ENCODE peak calls at places on chromosomes 6 and 20, in four cellular contexts. R is HCT116, Y is tibial nerve, L is stomach. T is an unnamed sample.

GRCh38 chr6:98787961-98788360 is 46.4 kb upstream of the POU3F2 start:
- DNase-seq in R (no peak), Y (no peak), L (no peak), T (no peak)

GRCh38 chr20:19073584-19074198 is 138.8 kb upstream of the SLC24A3 start:
- DNase-seq in R (no peak), Y (no peak), L (no peak), T (no peak)

GRCh38 chr6:36319436-36319762 is 17.3 kb downstream of the BNIP5 start:
- DNase-seq in R (no peak), Y (no peak), L (no peak), T (no peak)

GRCh38 chr6:123659960-123660748 is 23.4 kb upstream of the TRDN start:
- DNase-seq in R (no peak), Y (no peak), L (no peak), T (no peak)

GRCh38 chr6:148932731-148933130 is 185.9 kb downstream of the UST start:
- DNase-seq in R (no peak), Y (no peak), L (no peak), T (no peak)

GRCh38 chr20:47262365-47263013 is 94.0 kb downstream of the ZMYND8 start:
- DNase-seq in R (no peak), Y (no peak), L (no peak), T (no peak)

GRCh38 chr6:34115396-34116314 is 30.2 kb downstream of the GRM4 start:
- DNase-seq in R (no peak), Y (no peak), L (no peak), T (peak; percentile 17)

GRCh38 chr6:11609324-11610071 is 71.9 kb downstream of the TMEM170B start:
- DNase-seq in R (no peak), Y (no peak), L (no peak), T (peak; percentile 68)

GRCh38 chr6:43016166-43016915 is 2.3 kb downstream of the KLHDC3 start:
- DNase-seq in R (no peak), Y (no peak), L (no peak), T (no peak)

GRCh38 chr6:110560239-110561015 is 84.0 kb upstream of the SLC22A16 start:
- DNase-seq in R (no peak), Y (no peak), L (no peak), T (no peak)

GRCh38 chr6:26571592-26572296 is 25.0 kb upstream of the ABT1 start:
- DNase-seq in R (peak; percentile 87), Y (peak; percentile 66), L (no peak), T (peak; percentile 78)

GRCh38 chr6:157194110-157194509 is 129.2 kb downstream of the TMEM242 start:
- DNase-seq in R (no peak), Y (no peak), L (no peak), T (no peak)

GRCh38 chr6:139154885-139155547 is 20.1 kb downstream of the HECA start:
- DNase-seq in R (no peak), Y (no peak), L (no peak), T (no peak)

GRCh38 chr6:167401525-167402194 is 76.8 kb downstream of the TTLL2 start:
- DNase-seq in R (no peak), Y (no peak), L (peak; percentile 43), T (no peak)

GRCh38 chr6:143843689-143844405 is 709 bp downstream of the LTV1 start:
- DNase-seq in R (no peak), Y (no peak), L (no peak), T (no peak)

GRCh38 chr6:147205690-147206600 is 1.7 kb downstream of the STXBP5 start:
- DNase-seq in R (no peak), Y (no peak), L (no peak), T (peak; percentile 57)

GRCh38 chr6:56517155-56517745 is 125.4 kb downstream of the DST start:
- DNase-seq in R (no peak), Y (no peak), L (no peak), T (no peak)

GRCh38 chr6:167779123-167779992 is 47.4 kb upstream of the AFDN start:
- DNase-seq in R (no peak), Y (no peak), L (no peak), T (no peak)

GRCh38 chr20:5674176-5674660 is 76.0 kb upstream of the SHLD1 start:
- DNase-seq in R (peak; percentile 12), Y (no peak), L (no peak), T (no peak)

GRCh38 chr20:23334111-23334510 is 16.5 kb upstream of the NXT1 start:
- DNase-seq in R (no peak), Y (no peak), L (no peak), T (no peak)

GRCh38 chr6:39090036-39090435 is 24.9 kb downstream of the SAYSD1 start:
- DNase-seq in R (no peak), Y (no peak), L (no peak), T (no peak)

GRCh38 chr6:55888917-55889316 is 13.5 kb upstream of the BMP5 start:
- DNase-seq in R (no peak), Y (no peak), L (no peak), T (no peak)

GRCh38 chr20:45322952-45323383 is 14.9 kb upstream of the MATN4 start:
- DNase-seq in R (peak; percentile 31), Y (peak; percentile 53), L (peak; percentile 70), T (peak; percentile 69)

GRCh38 chr20:43721429-43722152 is 5.2 kb downstream of the GTSF1L start:
- DNase-seq in R (no peak), Y (no peak), L (no peak), T (no peak)

GRCh38 chr6:90277301-90278011 is 19.2 kb downstream of the BACH2 start:
- DNase-seq in R (no peak), Y (no peak), L (no peak), T (no peak)

GRCh38 chr6:81909162-81909561 is 156.7 kb upstream of the TENT5A start:
- DNase-seq in R (no peak), Y (no peak), L (no peak), T (no peak)

GRCh38 chr20:8242827-8243764 is 111.0 kb downstream of the PLCB1 start:
- DNase-seq in R (no peak), Y (no peak), L (no peak), T (no peak)

GRCh38 chr6:151485616-151486015 is 8.2 kb upstream of the CCDC170 start:
- DNase-seq in R (no peak), Y (no peak), L (no peak), T (no peak)

GRCh38 chr20:50598074-50598473 is 87.9 kb downstream of the PTPN1 start:
- DNase-seq in R (no peak), Y (no peak), L (no peak), T (no peak)

GRCh38 chr6:26103141-26103769 is 16.0 kb downstream of the HFE start:
- DNase-seq in R (no peak), Y (no peak), L (no peak), T (peak; percentile 57)

GRCh38 chr6:18387061-18387721 is at the start of gene RNF144B:
- DNase-seq in R (peak; percentile 69), Y (peak; percentile 55), L (peak; percentile 92), T (peak; percentile 79)

GRCh38 chr20:40274912-40275654 is 414.0 kb downstream of the MAFB start:
- DNase-seq in R (no peak), Y (no peak), L (no peak), T (no peak)

GRCh38 chr6:136290406-136291010 is 862 bp upstream of the BCLAF1 start:
- DNase-seq in R (peak; percentile 51), Y (peak; percentile 59), L (peak; percentile 78), T (peak; percentile 90)

GRCh38 chr6:112245511-112246203 is 8.7 kb downstream of the LAMA4 start:
- DNase-seq in R (no peak), Y (no peak), L (no peak), T (no peak)

GRCh38 chr6:166532302-166532701 is 54.2 kb downstream of the RAMACL start:
- DNase-seq in R (no peak), Y (no peak), L (no peak), T (no peak)

DNA sequence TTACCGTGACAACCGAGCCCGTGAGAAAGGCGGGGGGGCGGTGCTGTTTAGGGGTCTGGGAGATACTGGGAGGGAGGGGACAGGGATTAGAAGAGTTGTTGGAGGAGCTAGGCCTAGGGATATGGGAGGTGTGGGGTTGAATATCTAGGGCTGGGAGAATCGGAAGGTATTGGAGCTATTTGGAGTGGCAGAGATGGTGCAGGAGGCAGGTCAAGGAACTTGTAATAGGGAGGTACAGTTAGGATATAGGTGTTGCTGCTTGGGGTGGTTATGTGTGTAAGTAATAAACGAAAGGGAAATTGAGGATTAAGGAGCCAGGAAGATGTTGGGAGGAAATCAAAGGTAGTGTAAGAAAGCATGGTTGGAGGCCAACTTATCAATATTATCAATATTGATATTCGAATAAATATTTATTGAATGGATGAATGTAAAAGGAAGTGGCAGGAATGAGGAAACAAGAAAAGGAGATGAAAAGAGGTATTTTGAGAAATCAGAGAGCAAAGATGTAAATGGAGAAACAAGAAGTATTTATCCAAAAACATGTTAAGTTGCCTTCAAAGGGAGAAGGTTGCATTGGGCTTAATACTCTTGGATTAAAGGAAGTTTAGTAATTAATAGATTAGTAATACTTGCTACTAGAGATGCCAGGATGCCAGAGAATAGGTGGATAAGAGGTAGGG is 602 bp downstream of the PPP1R11 start:
- DNase-seq in R (no peak), Y (peak; percentile 75), L (no peak), T (no peak)
- TF ChIP-seq POLR2A in R (no peak), Y (no peak), L (no peak), T (no peak)

GRCh38 chr6:15504040-15504491 is 158.8 kb downstream of the DTNBP1 start:
- DNase-seq in R (no peak), Y (peak; percentile 47), L (no peak), T (peak; percentile 44)
- H3K4me1 ChIP-seq in R (peaks cover 4% of the 10 kb centered on the region), Y (peaks cover 21% of the 10 kb centered on the region), L (peaks cover 16% of the 10 kb centered on the region), T (peaks cover 11% of the 10 kb centered on the region)

DNA sequence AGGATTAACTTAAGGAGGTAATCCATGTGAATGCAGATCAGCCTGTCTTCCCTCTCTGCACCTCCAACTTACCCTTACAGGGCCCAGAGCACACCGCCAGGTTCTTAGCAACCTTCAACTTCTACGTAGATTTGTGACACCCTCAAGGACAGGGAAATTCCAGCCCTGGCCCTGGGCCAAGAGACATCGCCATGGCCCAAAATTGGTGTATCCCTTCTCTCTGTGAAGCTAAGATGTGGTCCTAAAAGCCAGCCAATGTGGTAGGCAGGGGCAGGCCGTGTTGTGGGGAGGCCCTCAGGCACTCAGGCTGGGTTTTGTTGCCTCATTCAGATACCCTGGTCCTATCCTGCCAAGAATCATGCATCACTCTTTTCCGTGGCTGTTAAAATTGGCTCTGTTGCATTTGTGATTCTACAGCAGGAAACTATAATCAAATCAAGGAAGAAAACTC is 201.5 kb upstream of the LRFN2 start:
- DNase-seq in R (no peak), Y (no peak), L (no peak), T (peak; percentile 17)
- H3K4me3 ChIP-seq in R (no peak overlapping the region), Y (no peak overlapping the region), L (no peak overlapping the region), T (no peak overlapping the region)

GRCh38 chr20:647479-648019 is 5.5 kb downstream of the SRXN1 start:
- DNase-seq in R (no peak), Y (no peak), L (no peak), T (no peak)

GRCh38 chr20:652611-653109 is 340 bp downstream of the SRXN1 start:
- DNase-seq in R (no peak), Y (no peak), L (peak; percentile 33), T (peak; percentile 62)

GRCh38 chr20:650954-651353 is 2.0 kb downstream of the SRXN1 start:
- DNase-seq in R (no peak), Y (no peak), L (no peak), T (no peak)

GRCh38 chr20:651713-652610 is 1.0 kb downstream of the SRXN1 start:
- DNase-seq in R (no peak), Y (no peak), L (no peak), T (peak; percentile 52)

DNA sequence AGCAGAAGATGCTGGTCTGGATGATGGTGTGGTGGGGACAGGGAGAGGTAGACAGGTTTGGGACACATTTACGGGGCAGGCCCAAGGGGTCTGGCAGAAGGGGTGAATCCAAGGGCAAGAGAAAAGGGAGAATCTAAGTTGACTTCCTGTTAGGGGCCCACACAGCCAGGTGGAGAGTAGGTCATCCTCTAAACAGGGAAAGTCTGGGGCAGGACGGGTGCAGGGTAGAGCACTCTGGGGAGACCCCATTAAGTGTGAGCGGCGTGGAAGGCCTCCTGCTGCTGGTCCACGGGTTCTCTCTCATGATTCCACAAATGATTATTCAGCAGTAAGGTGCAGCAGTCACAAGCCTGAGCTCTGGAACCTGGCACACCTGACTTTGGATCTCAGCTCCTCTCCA is 2.7 kb downstream of the SRXN1 start:
- DNase-seq in R (no peak), Y (no peak), L (no peak), T (no peak)
- TF ChIP-seq POLR2A in R (no peak), Y (no peak), L (no peak), T (no peak)